ENCODE peak calls at places on chromosomes 6 and 20, in four cellular contexts. W is epithelial cell of esophagus; U is NCI-H2029; Q is stimulated activated CD8-positive, alpha-beta memory T cell treated with anti-CD3 and anti-CD28 coated beads, Interleukin-2, amount 100 ng/mL, for 1 hour. V is an unnamed sample.

GRCh38 chr6:15796844-15797243 is 134.0 kb upstream of the DTNBP1 start:
- DNase-seq in Q (no peak), W (peak), U (no peak), V (no peak)

GRCh38 chr20:6533321-6533720 is 234.2 kb upstream of the BMP2 start:
- DNase-seq in W (no peak), Q (no peak), U (no peak), V (no peak)

GRCh38 chr6:67880939-67881705 is 754.0 kb upstream of the ADGRB3 start:
- DNase-seq in W (no peak), U (no peak), Q (no peak), V (no peak)

GRCh38 chr6:43939281-43940070 is 169.5 kb downstream of the VEGFA start:
- DNase-seq in W (no peak), U (no peak), Q (no peak), V (no peak)

GRCh38 chr6:165729307-165729936 is 66.4 kb upstream of the PDE10A start:
- DNase-seq in U (no peak), Q (no peak), W (peak), V (no peak)

GRCh38 chr20:21982559-21982958 is 277.1 kb downstream of the PAX1 start:
- DNase-seq in W (no peak), Q (no peak), U (no peak), V (no peak)

GRCh38 chr6:11869656-11870340 is 91.2 kb upstream of the ADTRP start:
- DNase-seq in W (no peak), U (peak), Q (no peak), V (no peak)

GRCh38 chr20:1946762-1947534 is 46.9 kb downstream of the PDYN start:
- DNase-seq in Q (no peak), U (peak), W (peak), V (no peak)

GRCh38 chr6:27814665-27815424 is 97.4 kb downstream of the OR2B2 start:
- DNase-seq in U (peak), Q (peak), W (peak), V (peak)

GRCh38 chr6:142740449-142740848 is 204.5 kb downstream of the HIVEP2 start:
- DNase-seq in U (no peak), W (no peak), Q (no peak), V (no peak)

GRCh38 chr6:2351807-2352431 is 106.5 kb upstream of the GMDS start:
- DNase-seq in Q (no peak), W (peak), U (no peak), V (no peak)

GRCh38 chr6:169847773-169848380 is 96.5 kb downstream of the ERMARD start:
- DNase-seq in Q (no peak), U (no peak), W (peak), V (no peak)

GRCh38 chr6:4370066-4370465 is 234.7 kb upstream of the ECI2 start:
- DNase-seq in W (peak), Q (no peak), U (no peak), V (no peak)

GRCh38 chr6:161242779-161243693 is 30.8 kb downstream of the AGPAT4 start:
- DNase-seq in U (no peak), W (peak), Q (peak), V (no peak)

GRCh38 chr6:41231246-41231645 is 3.1 kb downstream of the TREML4 start:
- DNase-seq in Q (no peak), W (no peak), U (no peak), V (no peak)

GRCh38 chr6:104642871-104643270 is 216.8 kb downstream of the HACE1 start:
- DNase-seq in W (peak), U (no peak), Q (no peak), V (no peak)

GRCh38 chr20:13147071-13147961 is 73.8 kb upstream of the ISM1 start:
- DNase-seq in Q (no peak), U (no peak), W (no peak), V (no peak)

GRCh38 chr6:148358196-148358785 is 15.7 kb downstream of the SASH1 start:
- DNase-seq in Q (no peak), U (no peak), W (peak), V (no peak)

GRCh38 chr6:89986650-89987074 is 92.4 kb downstream of the GJA10 start:
- DNase-seq in W (peak), Q (no peak), U (no peak), V (no peak)

GRCh38 chr6:123402052-123402451 is 234.7 kb downstream of the TRDN start:
- DNase-seq in U (peak), W (peak), Q (no peak), V (no peak)

GRCh38 chr20:24615353-24615752 is 145.9 kb downstream of the SYNDIG1 start:
- DNase-seq in W (no peak), U (no peak), Q (no peak), V (no peak)

GRCh38 chr6:51477912-51478311 is 609.5 kb downstream of the PKHD1 start:
- DNase-seq in U (no peak), Q (no peak), W (no peak), V (no peak)

GRCh38 chr6:70620746-70621145 is 46.9 kb upstream of the SMAP1 start:
- DNase-seq in W (no peak), Q (no peak), U (no peak), V (no peak)

GRCh38 chr20:58913079-58913478 is 60.6 kb downstream of the GNAS start:
- DNase-seq in W (no peak), Q (no peak), U (no peak), V (no peak)

GRCh38 chr20:17443326-17443858 is 87.8 kb downstream of the BFSP1 start:
- DNase-seq in W (no peak), Q (no peak), U (peak), V (no peak)

GRCh38 chr6:55239099-55239498 is 64.8 kb downstream of the HCRTR2 start:
- DNase-seq in W (peak), U (no peak), Q (no peak), V (no peak)

GRCh38 chr6:42748241-42748898 is 2.5 kb upstream of the TBCC start:
- DNase-seq in W (no peak), Q (no peak), U (no peak), V (no peak)

GRCh38 chr6:134170844-134171243 is 118.4 kb upstream of the SLC2A12 start:
- DNase-seq in W (no peak), Q (no peak), U (no peak), V (no peak)

GRCh38 chr6:167980911-167981310 is 16.6 kb upstream of the KIF25 start:
- DNase-seq in Q (no peak), W (no peak), U (no peak), V (no peak)

GRCh38 chr6:63307581-63308246 is 12.1 kb downstream of the LGSN start:
- DNase-seq in Q (no peak), U (peak), W (peak), V (no peak)

GRCh38 chr20:57656821-57657536 is 36.8 kb upstream of the ZBP1 start:
- DNase-seq in U (no peak), Q (no peak), W (no peak), V (no peak)

GRCh38 chr6:193773-194310 is 98.4 kb upstream of the DUSP22 start:
- DNase-seq in Q (no peak), W (no peak), U (no peak), V (no peak)

GRCh38 chr20:57950764-57951163 is 240.9 kb upstream of the PMEPA1 start:
- DNase-seq in Q (no peak), W (no peak), U (no peak), V (no peak)

GRCh38 chr6:134041093-134041492 is 11.3 kb downstream of the SLC2A12 start:
- DNase-seq in U (no peak), W (peak), Q (no peak), V (no peak)